ENCODE peak calls at places on chromosomes 2 and 18, in nine cellular contexts. One of them, this sample, is unnamed.

GRCh38 chr2:9285385-9285784 is 78.8 kb downstream of the ASAP2 start:
- DNase-seq in RWPE1: no peak
- DNase-seq in AG04449: no peak
- DNase-seq in left ventricle myocardium superior: no peak
- DNase-seq in AG09319: no peak
- DNase-seq in nephron progenitor cell: no peak
- DNase-seq in AG10803: no peak
- DNase-seq in AML-193: no peak
- DNase-seq in fibroblast of lung: no peak
- DNase-seq in this sample: peak

GRCh38 chr2:73972846-73973245 is 11.9 kb upstream of the TET3 start:
- DNase-seq in AG04449: no peak
- DNase-seq in AG09319: no peak
- DNase-seq in nephron progenitor cell: no peak
- DNase-seq in RWPE1: no peak
- DNase-seq in AML-193: peak
- DNase-seq in left ventricle myocardium superior: no peak
- DNase-seq in fibroblast of lung: no peak
- DNase-seq in AG10803: no peak
- DNase-seq in this sample: no peak

GRCh38 chr2:170828533-170828916 is 11.8 kb downstream of the GAD1 start:
- DNase-seq in AML-193: no peak
- DNase-seq in nephron progenitor cell: no peak
- DNase-seq in RWPE1: no peak
- DNase-seq in AG04449: no peak
- DNase-seq in fibroblast of lung: no peak
- DNase-seq in AG10803: no peak
- DNase-seq in left ventricle myocardium superior: no peak
- DNase-seq in AG09319: no peak
- DNase-seq in this sample: no peak

GRCh38 chr18:23956483-23956882 is 58.1 kb upstream of the TTC39C start:
- DNase-seq in AML-193: no peak
- DNase-seq in AG04449: no peak
- DNase-seq in fibroblast of lung: no peak
- DNase-seq in left ventricle myocardium superior: no peak
- DNase-seq in AG10803: no peak
- DNase-seq in nephron progenitor cell: no peak
- DNase-seq in RWPE1: no peak
- DNase-seq in AG09319: no peak
- DNase-seq in this sample: no peak

GRCh38 chr2:142944264-142944663 is 66.8 kb downstream of the KYNU start:
- DNase-seq in nephron progenitor cell: no peak
- DNase-seq in AML-193: no peak
- DNase-seq in AG10803: peak
- DNase-seq in RWPE1: peak
- DNase-seq in fibroblast of lung: peak
- DNase-seq in AG04449: no peak
- DNase-seq in AG09319: no peak
- DNase-seq in left ventricle myocardium superior: no peak
- DNase-seq in this sample: peak

GRCh38 chr2:239306274-239307220 is 94.3 kb downstream of the HDAC4 start:
- DNase-seq in left ventricle myocardium superior: peak
- DNase-seq in AG09319: no peak
- DNase-seq in nephron progenitor cell: no peak
- DNase-seq in AML-193: no peak
- DNase-seq in AG10803: no peak
- DNase-seq in fibroblast of lung: no peak
- DNase-seq in RWPE1: no peak
- DNase-seq in AG04449: no peak
- DNase-seq in this sample: no peak

GRCh38 chr2:85717308-85718005 is 23.3 kb downstream of the GNLY start:
- DNase-seq in nephron progenitor cell: no peak
- DNase-seq in AML-193: no peak
- DNase-seq in AG10803: peak
- DNase-seq in fibroblast of lung: peak
- DNase-seq in RWPE1: no peak
- DNase-seq in left ventricle myocardium superior: no peak
- DNase-seq in AG04449: no peak
- DNase-seq in AG09319: peak
- DNase-seq in this sample: no peak

GRCh38 chr2:230075988-230076631 is 7.4 kb upstream of the SLC16A14 start:
- DNase-seq in AG10803: no peak
- DNase-seq in AG09319: no peak
- DNase-seq in fibroblast of lung: no peak
- DNase-seq in nephron progenitor cell: no peak
- DNase-seq in AG04449: no peak
- DNase-seq in AML-193: peak
- DNase-seq in RWPE1: no peak
- DNase-seq in left ventricle myocardium superior: no peak
- DNase-seq in this sample: no peak

GRCh38 chr2:239551206-239551605 is 150.4 kb upstream of the HDAC4 start:
- DNase-seq in left ventricle myocardium superior: no peak
- DNase-seq in fibroblast of lung: no peak
- DNase-seq in nephron progenitor cell: no peak
- DNase-seq in RWPE1: no peak
- DNase-seq in AG10803: no peak
- DNase-seq in AML-193: no peak
- DNase-seq in AG09319: no peak
- DNase-seq in AG04449: no peak
- DNase-seq in this sample: no peak

GRCh38 chr2:156763174-156763573 is 327.0 kb downstream of the GPD2 start:
- DNase-seq in AG04449: no peak
- DNase-seq in RWPE1: no peak
- DNase-seq in AG10803: no peak
- DNase-seq in nephron progenitor cell: no peak
- DNase-seq in left ventricle myocardium superior: no peak
- DNase-seq in fibroblast of lung: no peak
- DNase-seq in AG09319: no peak
- DNase-seq in AML-193: no peak
- DNase-seq in this sample: no peak